ENCODE peak calls at places on chromosomes 13 and 19, in four cellular contexts. T, H, B and U are unnamed samples.

GRCh38 chr13:60654405-60654804 is 257.4 kb downstream of the TDRD3 start:
- DNase-seq in T (no peak), B (peak), H (no peak), U (no peak)

GRCh38 chr19:48415395-48415794 is 21.9 kb downstream of the GRIN2D start:
- DNase-seq in H (no peak), B (peak), T (peak), U (no peak)

GRCh38 chr13:103634066-103634465 is 567.8 kb upstream of the SLC10A2 start:
- DNase-seq in H (no peak), B (no peak), T (no peak), U (no peak)

GRCh38 chr13:20633802-20634201 is 66.8 kb downstream of the IFT88 start:
- DNase-seq in T (no peak), H (no peak), B (no peak), U (no peak)

GRCh38 chr13:22031702-22032286 is 360.9 kb downstream of the FGF9 start:
- DNase-seq in H (no peak), B (no peak), T (no peak), U (no peak)

GRCh38 chr19:16654151-16654550 is 5.8 kb downstream of the SMIM7 start:
- DNase-seq in T (peak), B (no peak), H (no peak), U (no peak)

GRCh38 chr19:39154626-39155100 is 29.1 kb downstream of the PAK4 start:
- DNase-seq in T (no peak), B (no peak), H (no peak), U (no peak)

GRCh38 chr13:100443998-100444328 is 144.6 kb downstream of the GGACT start:
- DNase-seq in B (no peak), H (no peak), T (no peak), U (no peak)

GRCh38 chr13:94249512-94249911 is 230.0 kb downstream of the DCT start:
- DNase-seq in B (no peak), T (peak), H (no peak), U (no peak)

GRCh38 chr19:2679439-2679838 is 23.1 kb downstream of the GNG7 start:
- DNase-seq in H (no peak), T (no peak), B (no peak), U (no peak)

GRCh38 chr13:60572855-60573254 is 175.8 kb downstream of the TDRD3 start:
- DNase-seq in T (no peak), B (no peak), H (no peak), U (no peak)

GRCh38 chr19:3987619-3988371 is 2.5 kb upstream of the EEF2 start:
- DNase-seq in B (peak), H (peak), T (peak), U (peak)

GRCh38 chr13:30792257-30793000 is 57.1 kb downstream of the ALOX5AP start:
- DNase-seq in B (peak), T (peak), H (no peak), U (peak)

GRCh38 chr19:21677696-21678418 is 89.5 kb downstream of the ZNF100 start:
- DNase-seq in T (no peak), H (no peak), B (no peak), U (no peak)

GRCh38 chr13:76783798-76784197 is 102.4 kb downstream of the KCTD12 start:
- DNase-seq in H (no peak), T (no peak), B (no peak), U (no peak)

GRCh38 chr13:30585748-30586262 is 31.9 kb upstream of the USPL1 start:
- DNase-seq in B (no peak), H (no peak), T (peak), U (no peak)

GRCh38 chr19:1146858-1147780 is 26.9 kb downstream of the SBNO2 start:
- DNase-seq in T (no peak), H (no peak), B (no peak), U (no peak)

GRCh38 chr13:106376411-106377112 is 158.9 kb downstream of the EFNB2 start:
- DNase-seq in H (no peak), B (peak), T (peak), U (no peak)
- TF ChIP-seq CTCF in H (no peak), B (no peak), T (peak), U (no peak)

GRCh38 chr13:44879452-44880058 is 109.7 kb downstream of the NUFIP1 start:
- DNase-seq in T (peak), B (no peak), H (peak), U (peak)
- TF ChIP-seq CTCF in T (peak), B (peak), H (peak), U (peak)

GRCh38 chr19:18232540-18233223 is 6.4 kb upstream of the PDE4C start:
- DNase-seq in T (no peak), B (peak), H (no peak), U (no peak)

GRCh38 chr19:18233224-18233825 is 7.1 kb upstream of the PDE4C start:
- DNase-seq in T (peak), H (peak), B (no peak), U (no peak)

GRCh38 chr19:18231775-18232174 is 5.5 kb upstream of the PDE4C start:
- DNase-seq in H (no peak), T (no peak), B (no peak), U (no peak)

GRCh38 chr19:18230941-18231734 is 4.9 kb upstream of the PDE4C start:
- DNase-seq in H (no peak), B (peak), T (no peak), U (no peak)

DNA sequence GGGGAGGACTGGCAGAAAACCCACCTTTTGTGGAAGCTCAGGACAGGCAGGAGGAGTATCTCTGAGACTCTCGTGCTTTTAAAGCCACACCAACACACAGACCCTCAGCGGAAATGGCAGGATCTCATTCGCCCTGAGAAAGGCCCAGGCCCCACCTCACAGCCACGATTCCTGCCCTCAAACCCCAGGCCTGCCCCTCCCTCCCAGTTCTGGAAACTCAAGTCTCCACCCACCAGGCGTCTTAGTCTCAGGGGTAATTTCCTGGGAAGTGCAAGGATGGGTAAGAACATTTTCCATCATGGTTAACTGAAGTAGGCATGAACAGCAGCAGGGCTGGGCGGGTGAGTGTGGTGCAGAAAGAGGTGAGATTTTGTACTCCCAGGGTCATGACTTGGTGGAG is 8.0 kb upstream of the PDE4C start:
- DNase-seq in T (no peak), H (no peak), B (no peak), U (no peak)
- TF ChIP-seq CTCF in T (no peak), H (no peak), B (no peak), U (no peak)

GRCh38 chr19:58554494-58555368 is at the start of gene CHMP2A:
- DNase-seq in H (peak), T (peak), B (peak), U (peak)
- TF ChIP-seq CTCF in H (no peak), T (no peak), B (peak), U (no peak)

DNA sequence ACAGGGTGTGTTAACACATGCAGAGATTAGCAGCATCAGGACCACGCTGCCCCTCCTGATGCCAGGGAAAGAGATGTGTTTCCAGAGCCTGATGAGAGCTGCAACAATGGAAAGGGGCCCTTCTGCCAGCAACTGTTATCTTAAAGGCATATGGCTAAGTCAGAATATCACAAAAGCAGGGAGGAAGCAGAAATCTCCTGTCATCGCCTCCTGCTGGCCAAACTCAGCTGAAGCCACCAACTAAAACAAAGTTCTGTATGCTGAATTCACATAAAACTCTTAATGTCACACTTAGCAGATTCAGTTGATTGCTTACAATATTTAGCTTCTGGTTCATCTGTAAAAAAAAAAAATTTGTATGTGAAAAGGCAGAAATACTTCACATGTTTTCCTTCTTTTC is 178.2 kb downstream of the GPC5 start:
- DNase-seq in B (no peak), H (no peak), T (no peak), U (no peak)
- TF ChIP-seq CTCF in B (no peak), H (peak), T (no peak), U (no peak)